ENCODE peak calls at places on chromosomes 5 and 9, in five cellular contexts. S is small intestine, V is coronary artery, K is dermis blood vessel endothelial cell, X is nucleus accumbens. T is an unnamed sample.

GRCh38 chr5:107669543-107670027 is 1.2 kb downstream of the EFNA5 start:
- DNase-seq in S (peak; percentile 10), V (no peak), K (peak; percentile 59), X (peak; percentile 29), T (peak; percentile 73)

GRCh38 chr9:108703414-108703813 is 152.4 kb downstream of the ACTL7B start:
- DNase-seq in S (no peak), V (no peak), K (no peak), X (no peak), T (no peak)

GRCh38 chr5:5619546-5619945 is 197.1 kb downstream of the ICE1 start:
- DNase-seq in S (no peak), V (no peak), K (no peak), X (no peak), T (no peak)

GRCh38 chr5:40572947-40573346 is 106.8 kb upstream of the PTGER4 start:
- DNase-seq in S (no peak), V (no peak), K (no peak), X (no peak), T (no peak)

GRCh38 chr9:134229466-134230091 is 65.2 kb upstream of the RNU6ATAC start:
- DNase-seq in S (no peak), V (no peak), K (no peak), X (no peak), T (no peak)

GRCh38 chr5:17428176-17428800 is 69.7 kb upstream of the TAF11L2 start:
- DNase-seq in S (no peak), V (no peak), K (no peak), X (peak; percentile 23), T (no peak)

GRCh38 chr9:71250626-71251025 is 129.2 kb upstream of the TRPM3 start:
- DNase-seq in S (peak; percentile 58), V (no peak), K (no peak), X (no peak), T (no peak)

GRCh38 chr5:168691891-168692290 is 112.7 kb upstream of the PANK3 start:
- DNase-seq in S (no peak), V (no peak), K (no peak), X (no peak), T (no peak)

GRCh38 chr5:36417221-36417620 is 115.5 kb upstream of the RANBP3L start:
- DNase-seq in S (no peak), V (no peak), K (no peak), X (no peak), T (peak; percentile 50)

GRCh38 chr5:91311168-91311696 is 71.9 kb downstream of the ARRDC3 start:
- DNase-seq in S (no peak), V (peak; percentile 71), K (no peak), X (no peak), T (no peak)

GRCh38 chr5:59810041-59810440 is 83.5 kb downstream of the PDE4D start:
- DNase-seq in S (peak; percentile 74), V (no peak), K (peak; percentile 82), X (peak; percentile 44), T (peak; percentile 66)

GRCh38 chr9:111936391-111936790 is 39.8 kb downstream of the UGCG start:
- DNase-seq in S (no peak), V (no peak), K (no peak), X (no peak), T (no peak)

GRCh38 chr5:77491783-77492652 is at the start of gene WDR41:
- DNase-seq in S (peak; percentile 84), V (peak; percentile 96), K (peak; percentile 96), X (peak; percentile 85), T (peak; percentile 95)

GRCh38 chr5:52738095-52738506 is 49.6 kb upstream of the ITGA1 start:
- DNase-seq in S (no peak), V (no peak), K (peak; percentile 41), X (no peak), T (no peak)

GRCh38 chr5:164504141-164504772 is 998.8 kb downstream of the MAT2B start:
- DNase-seq in S (peak; percentile 47), V (no peak), K (peak; percentile 80), X (peak; percentile 20), T (peak; percentile 81)

GRCh38 chr9:89491688-89492087 is 6.2 kb downstream of the SEMA4D start:
- DNase-seq in S (no peak), V (no peak), K (no peak), X (no peak), T (no peak)